ENCODE peak calls at places on chromosomes 13 and 19, in five cellular contexts. T, V, S, Z and Y are unnamed samples.

GRCh38 chr13:110541526-110541920 is 20.0 kb downstream of the RAB20 start:
- DNase-seq in V (no peak), Z (no peak), T (no peak), S (no peak), Y (no peak)

GRCh38 chr13:35164324-35164932 is 222.4 kb downstream of the NBEA start:
- DNase-seq in S (no peak), V (peak), Z (no peak), T (no peak), Y (no peak)

GRCh38 chr19:18478545-18479311 is 40.8 kb upstream of the ISYNA1 start:
- DNase-seq in V (no peak), T (peak), S (peak), Z (peak), Y (peak)

GRCh38 chr13:42836930-42837329 is 55.5 kb downstream of the FAM216B start:
- DNase-seq in S (peak), V (peak), Z (no peak), T (no peak), Y (no peak)

GRCh38 chr19:46413262-46414031 is at the start of gene CCDC8:
- DNase-seq in V (no peak), Z (no peak), T (no peak), S (peak), Y (no peak)

GRCh38 chr19:392375-392970 is 16.5 kb downstream of the C2CD4C start:
- DNase-seq in T (no peak), S (no peak), Z (no peak), V (no peak), Y (no peak)

GRCh38 chr19:55494172-55494761 is 6.0 kb downstream of the SSC5D start:
- DNase-seq in Z (peak), S (peak), V (no peak), T (no peak), Y (no peak)

GRCh38 chr19:39566064-39566463 is 26.1 kb upstream of the EID2 start:
- DNase-seq in S (no peak), V (no peak), Z (no peak), T (no peak), Y (no peak)

GRCh38 chr19:22595918-22596341 is 38.2 kb upstream of the ZNF492 start:
- DNase-seq in Z (peak), V (no peak), T (no peak), S (no peak), Y (no peak)

GRCh38 chr13:105363747-105364177 is 1171.7 kb downstream of the EFNB2 start:
- DNase-seq in V (peak), T (no peak), S (no peak), Z (no peak), Y (no peak)

GRCh38 chr19:55442372-55443044 is 592 bp downstream of the SHISA7 start:
- DNase-seq in V (no peak), Z (no peak), S (no peak), T (no peak), Y (no peak)

GRCh38 chr13:48235100-48235813 is 2.3 kb downstream of the ITM2B start:
- DNase-seq in V (peak), T (no peak), S (no peak), Z (no peak), Y (no peak)

GRCh38 chr19:29217591-29217990 is 4.6 kb upstream of the UQCRFS1 start:
- DNase-seq in V (no peak), Z (no peak), T (no peak), S (no peak), Y (no peak)

GRCh38 chr19:8143041-8143440 is 6.4 kb downstream of the FBN3 start:
- DNase-seq in V (no peak), S (no peak), T (no peak), Z (no peak), Y (no peak)